ENCODE peak calls at places on chromosomes 5 and 9, in eight cellular contexts. L is AG09319, E is fibroblast of the conjunctiva, G is HT1080, D is left colon, H is substantia nigra, Z is epithelial cell of prostate, P is GM23338. V is an unnamed sample.

GRCh38 chr9:87732344-87732743 is 6.4 kb downstream of the CTSL start:
- DNase-seq in Z (no peak), E (no peak), L (no peak), G (no peak), P (no peak), D (no peak), H (no peak), V (no peak)

GRCh38 chr9:133763272-133764183 is 25.4 kb upstream of the SARDH start:
- DNase-seq in Z (no peak), G (no peak), H (no peak), D (no peak), P (no peak), L (no peak), E (no peak), V (no peak)

GRCh38 chr9:109474944-109475343 is 23.2 kb downstream of the PTPN3 start:
- DNase-seq in H (no peak), P (no peak), D (no peak), E (no peak), Z (no peak), L (no peak), G (no peak), V (no peak)

GRCh38 chr9:89312154-89312616 is 1.2 kb downstream of the CKS2 start:
- DNase-seq in E (no peak), G (peak), H (no peak), P (peak), D (peak), Z (no peak), L (no peak), V (no peak)

GRCh38 chr5:180133551-180133950 is 62.0 kb upstream of the RNF130 start:
- DNase-seq in D (no peak), L (no peak), P (no peak), G (no peak), H (no peak), Z (no peak), E (no peak), V (no peak)

GRCh38 chr5:1199649-1200494 is 1.5 kb upstream of the SLC6A19 start:
- DNase-seq in G (no peak), D (peak), P (no peak), L (no peak), H (no peak), E (no peak), Z (no peak), V (no peak)

GRCh38 chr5:142806769-142807377 is 36.7 kb downstream of the ARHGAP26 start:
- DNase-seq in Z (no peak), L (no peak), H (no peak), D (no peak), P (peak), G (no peak), E (no peak), V (no peak)

GRCh38 chr9:112820886-112821285 is 69.8 kb downstream of the SLC46A2 start:
- DNase-seq in H (no peak), D (no peak), L (peak), G (peak), P (no peak), E (peak), Z (no peak), V (no peak)

GRCh38 chr5:74839228-74839627 is 27.0 kb downstream of the FAM169A start:
- DNase-seq in G (no peak), H (no peak), Z (no peak), P (no peak), D (no peak), L (no peak), E (no peak), V (no peak)

GRCh38 chr5:172071244-172071875 is 64.9 kb upstream of the FBXW11 start:
- DNase-seq in P (peak), D (no peak), Z (no peak), L (no peak), E (no peak), G (no peak), H (no peak), V (no peak)

GRCh38 chr5:160011471-160011870 is 2.5 kb downstream of the TTC1 start:
- DNase-seq in P (no peak), G (no peak), H (no peak), E (no peak), L (no peak), D (no peak), Z (no peak), V (no peak)

GRCh38 chr5:106076655-106077054 is 1594.1 kb downstream of the EFNA5 start:
- DNase-seq in G (no peak), H (no peak), L (no peak), P (no peak), Z (no peak), E (no peak), D (no peak), V (no peak)

GRCh38 chr5:146447734-146448380 is 724 bp downstream of the TCERG1 start:
- DNase-seq in P (peak), E (no peak), D (no peak), L (no peak), Z (no peak), G (peak), H (no peak), V (no peak)

GRCh38 chr5:158845941-158846340 is 253.8 kb downstream of the EBF1 start:
- DNase-seq in G (no peak), L (no peak), H (no peak), Z (no peak), D (no peak), P (no peak), E (no peak), V (no peak)

GRCh38 chr9:127785933-127786772 is at the start of gene CDK9:
- DNase-seq in L (peak), H (peak), Z (no peak), E (peak), P (peak), G (peak), D (peak), V (peak)

GRCh38 chr5:40291338-40291737 is 388.4 kb upstream of the PTGER4 start:
- DNase-seq in H (no peak), D (no peak), G (peak), E (no peak), Z (no peak), L (no peak), P (no peak), V (no peak)

GRCh38 chr5:41115281-41115680 is 44.1 kb upstream of the MROH2B start:
- DNase-seq in H (no peak), P (peak), Z (no peak), E (peak), D (no peak), G (peak), L (peak), V (no peak)

GRCh38 chr5:176778921-176779465 is 31.4 kb upstream of the UNC5A start:
- DNase-seq in E (no peak), G (no peak), H (no peak), D (no peak), Z (no peak), L (no peak), P (no peak), V (no peak)

GRCh38 chr9:21027295-21027694 is 4.1 kb downstream of the HACD4 start:
- DNase-seq in G (peak), D (no peak), H (no peak), Z (no peak), P (no peak), L (no peak), E (no peak), V (no peak)

GRCh38 chr5:140627972-140628371 is 5.0 kb downstream of the CD14 start:
- DNase-seq in H (no peak), D (no peak), L (no peak), P (peak), Z (no peak), G (no peak), E (no peak), V (no peak)

GRCh38 chr9:35615981-35616680 is 2.1 kb downstream of the CD72 start:
- DNase-seq in Z (no peak), P (peak), E (no peak), H (no peak), D (no peak), L (no peak), G (no peak), V (no peak)

V was measured in tibial nerve.